ENCODE peak calls at places on chromosomes 3 and 15, in five cellular contexts. I is HepG2, F is neural progenitor cell, M is kidney, B is colonic mucosa. N is an unnamed sample.

GRCh38 chr15:58987036-58987435 is 427 bp upstream of the RNF111 start:
- DNase-seq in I (peak; percentile 3), F (no peak), M (no peak), B (no peak), N (no peak)

GRCh38 chr3:15330031-15330596 is 2.3 kb downstream of the SH3BP5 start:
- DNase-seq in I (no peak), F (peak; percentile 21), M (no peak), B (no peak), N (no peak)

GRCh38 chr3:195425849-195426248 is 17.0 kb downstream of the ACAP2 start:
- DNase-seq in I (no peak), F (no peak), M (no peak), B (no peak), N (no peak)

GRCh38 chr3:55570361-55570760 is 83.3 kb upstream of the WNT5A start:
- DNase-seq in I (no peak), F (no peak), M (no peak), B (no peak), N (no peak)

GRCh38 chr3:42847731-42848130 is 27.9 kb downstream of the CYP8B1 start:
- DNase-seq in I (no peak), F (peak; percentile 25), M (peak; percentile 87), B (no peak), N (no peak)

GRCh38 chr3:181719298-181719859 is 7.7 kb downstream of the SOX2 start:
- DNase-seq in I (no peak), F (no peak), M (no peak), B (no peak), N (no peak)

GRCh38 chr15:26974120-26974780 is 3.3 kb downstream of the GABRG3 start:
- DNase-seq in I (peak; percentile 13), F (peak; percentile 55), M (no peak), B (no peak), N (peak; percentile 67)

GRCh38 chr3:180679178-180680096 is at the start of gene CCDC39:
- DNase-seq in I (peak; percentile 51), F (peak; percentile 93), M (peak; percentile 75), B (peak; percentile 86), N (peak; percentile 96)

GRCh38 chr15:88717342-88718017 is 78.7 kb downstream of the ISG20 start:
- DNase-seq in I (no peak), F (no peak), M (no peak), B (no peak), N (no peak)

GRCh38 chr15:100330629-100331215 is 11.1 kb downstream of the ADAMTS17 start:
- DNase-seq in I (no peak), F (no peak), M (no peak), B (no peak), N (no peak)

GRCh38 chr3:42503251-42503924 is 945 bp downstream of the VIPR1 start:
- DNase-seq in I (no peak), F (no peak), M (no peak), B (peak; percentile 40), N (peak; percentile 35)

GRCh38 chr15:59553879-59554735 is 57.5 kb upstream of the GCNT3 start:
- DNase-seq in I (peak; percentile 100), F (no peak), M (no peak), B (no peak), N (no peak)

GRCh38 chr3:149393355-149394165 is 16.1 kb upstream of the TM4SF1 start:
- DNase-seq in I (peak; percentile 81), F (peak; percentile 82), M (peak; percentile 81), B (peak; percentile 75), N (peak; percentile 86)

GRCh38 chr3:40290396-40290795 is 19.1 kb upstream of the EIF1B start:
- DNase-seq in I (peak; percentile 6), F (no peak), M (no peak), B (no peak), N (peak; percentile 71)

GRCh38 chr15:98658831-98659699 is 10.7 kb downstream of the IGF1R start:
- DNase-seq in I (peak; percentile 66), F (peak; percentile 57), M (no peak), B (peak; percentile 54), N (peak; percentile 57)

GRCh38 chr3:124235446-124235845 is 243.5 kb upstream of the ROPN1 start:
- DNase-seq in I (no peak), F (no peak), M (no peak), B (no peak), N (no peak)

GRCh38 chr3:38438421-38438820 is 15.3 kb upstream of the ACVR2B start:
- DNase-seq in I (no peak), F (no peak), M (no peak), B (no peak), N (no peak)

GRCh38 chr3:14319654-14320182 is 82.7 kb upstream of the SLC6A6 start:
- DNase-seq in I (peak; percentile 80), F (peak; percentile 76), M (no peak), B (peak; percentile 78), N (peak; percentile 93)

GRCh38 chr15:22930782-22931484 is 49.2 kb downstream of the CYFIP1 start:
- DNase-seq in I (no peak), F (no peak), M (no peak), B (no peak), N (no peak)

GRCh38 chr15:78917888-78918287 is 27.0 kb downstream of the CTSH start:
- DNase-seq in I (no peak), F (no peak), M (no peak), B (no peak), N (no peak)

GRCh38 chr15:78035319-78035718 is 42.2 kb downstream of the TBC1D2B start:
- DNase-seq in I (no peak), F (no peak), M (no peak), B (no peak), N (no peak)

GRCh38 chr15:63826513-63826912 is 7.2 kb downstream of the HERC1 start:
- DNase-seq in I (no peak), F (no peak), M (no peak), B (no peak), N (no peak)

GRCh38 chr3:170536712-170537111 is 49.2 kb downstream of the SLC7A14 start:
- DNase-seq in I (no peak), F (no peak), M (no peak), B (no peak), N (no peak)

GRCh38 chr3:157381606-157382005 is 55.0 kb upstream of the PTX3 start:
- DNase-seq in I (no peak), F (no peak), M (no peak), B (no peak), N (no peak)

GRCh38 chr15:33071451-33071850 is 123.1 kb downstream of the FMN1 start:
- DNase-seq in I (no peak), F (no peak), M (no peak), B (no peak), N (no peak)

GRCh38 chr3:58562498-58562897 is 14.7 kb downstream of the FAM107A start:
- DNase-seq in I (no peak), F (no peak), M (peak; percentile 24), B (no peak), N (peak; percentile 68)

GRCh38 chr3:177596248-177596821 is 399.1 kb upstream of the TBL1XR1 start:
- DNase-seq in I (no peak), F (no peak), M (no peak), B (no peak), N (no peak)

GRCh38 chr3:15903164-15903563 is 105.4 kb upstream of the ANKRD28 start:
- DNase-seq in I (no peak), F (no peak), M (no peak), B (no peak), N (no peak)

GRCh38 chr15:62099171-62099601 is 32.4 kb downstream of the C2CD4A start:
- DNase-seq in I (no peak), F (no peak), M (no peak), B (no peak), N (no peak)

GRCh38 chr3:129068291-129068886 is 7.8 kb downstream of the GP9 start:
- DNase-seq in I (no peak), F (no peak), M (peak; percentile 73), B (no peak), N (peak; percentile 61)

GRCh38 chr3:177124882-177125281 is 72.4 kb downstream of the TBL1XR1 start:
- DNase-seq in I (no peak), F (no peak), M (no peak), B (no peak), N (no peak)

GRCh38 chr3:78048698-78049097 is 1008.8 kb downstream of the ROBO2 start:
- DNase-seq in I (no peak), F (no peak), M (no peak), B (no peak), N (no peak)

GRCh38 chr3:130276203-130276803 is 69.2 kb upstream of the COL6A5 start:
- DNase-seq in I (peak; percentile 24), F (peak; percentile 65), M (no peak), B (peak; percentile 22), N (peak; percentile 51)

GRCh38 chr15:89226359-89227221 is 5.2 kb upstream of the RLBP1 start:
- DNase-seq in I (peak; percentile 50), F (no peak), M (no peak), B (no peak), N (no peak)

GRCh38 chr15:36106640-36107335 is 472.6 kb upstream of the CDIN1 start:
- DNase-seq in I (no peak), F (no peak), M (no peak), B (no peak), N (no peak)

GRCh38 chr3:51705276-51706020 is 1.4 kb upstream of the GRM2 start:
- DNase-seq in I (no peak), F (no peak), M (peak; percentile 42), B (no peak), N (peak; percentile 35)
- H3K27ac ChIP-seq in I (no peak overlapping the region), F (no peak overlapping the region), M (no peak overlapping the region), B (no peak overlapping the region), N (no peak overlapping the region)

GRCh38 chr15:40063563-40064011 is 24.6 kb upstream of the SRP14 start:
- DNase-seq in I (no peak), F (no peak), M (no peak), B (no peak), N (peak; percentile 47)
- H3K9ac ChIP-seq in I (no peak overlapping the region), F (no peak overlapping the region), M (no peak overlapping the region), B (no peak overlapping the region), N (no peak overlapping the region)

GRCh38 chr3:25727316-25727715 is 55.9 kb downstream of the NGLY1 start:
- DNase-seq in I (no peak), F (no peak), M (no peak), B (no peak), N (no peak)
- TF ChIP-seq CTCF in I (no peak), F (no peak), M (no peak), B (no peak), N (no peak)

GRCh38 chr3:150447631-150448465 is 39.8 kb downstream of the TSC22D2 start:
- DNase-seq in I (no peak), F (no peak), M (no peak), B (no peak), N (no peak)
- H3K27ac ChIP-seq in I (no peak overlapping the region), F (no peak overlapping the region), M (no peak overlapping the region), B (no peak overlapping the region), N (no peak overlapping the region)

DNA sequence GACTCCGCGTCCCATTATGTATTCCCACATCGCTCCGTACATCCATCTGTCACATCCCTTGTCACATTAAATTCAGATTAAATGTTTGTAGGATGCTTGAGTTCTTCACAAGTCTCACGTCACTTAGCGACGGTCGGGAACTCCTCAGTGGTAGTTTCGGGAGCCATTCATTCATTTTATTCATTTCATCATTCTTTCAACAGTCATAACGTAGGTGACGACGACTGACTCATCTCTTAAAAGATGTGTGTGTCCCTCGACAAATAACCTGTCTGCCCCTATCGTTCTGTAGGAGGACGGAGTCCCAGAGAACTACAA is 272 bp upstream of the SRPRB start:
- DNase-seq in I (no peak), F (no peak), M (no peak), B (no peak), N (no peak)
- H3K9ac ChIP-seq in I (no peak overlapping the region), F (no peak overlapping the region), M (peak overlapping the region; percentile 81), B (peak overlapping the region; percentile 79), N (no peak overlapping the region)

N was measured in endodermal cell.